ENCODE peak calls at places on chromosomes 4 and X, in seven cellular contexts. H is stimulated activated CD8-positive, alpha-beta memory T cell treated with anti-CD3 and anti-CD28 coated beads, Interleukin-12 subunit alpha, Interleukin-12 subunit beta, amount 100 ng/mL, for 4 hours; S is upper lobe of right lung; Q is left ventricle myocardium inferior; M is activated CD4-positive, alpha-beta T cell treated with anti-CD3 and anti-CD28 coated beads for 36 hours; W is T-cell; V is psoas muscle. I is an unnamed sample.

GRCh38 chr4:162683659-162684370 is 482.9 kb downstream of the NAF1 start:
- DNase-seq in H (no peak), S (no peak), Q (no peak), M (no peak), W (no peak), V (no peak), I (no peak)

GRCh38 chr4:16636911-16637630 is 261.4 kb downstream of the LDB2 start:
- DNase-seq in H (no peak), S (no peak), Q (no peak), M (no peak), W (no peak), V (no peak), I (no peak)

GRCh38 chr4:124105212-124105611 is 607.3 kb downstream of the ANKRD50 start:
- DNase-seq in H (no peak), S (no peak), Q (no peak), M (no peak), W (no peak), V (no peak), I (no peak)

GRCh38 chr4:152705918-152706317 is 26.1 kb upstream of the TMEM154 start:
- DNase-seq in H (no peak), S (no peak), Q (no peak), M (no peak), W (no peak), V (no peak), I (no peak)

GRCh38 chrX:51891821-51892551 is 1.4 kb upstream of the MAGED1 start:
- DNase-seq in H (no peak), S (no peak), Q (peak), M (peak), W (no peak), V (peak), I (no peak)

GRCh38 chrX:43557792-43558191 is 98.3 kb upstream of the MAOA start:
- DNase-seq in H (peak), S (no peak), Q (peak), M (peak), W (peak), V (no peak), I (no peak)

GRCh38 chrX:39361736-39362135 is 560.5 kb downstream of the MID1IP1 start:
- DNase-seq in H (no peak), S (no peak), Q (no peak), M (no peak), W (no peak), V (no peak), I (no peak)

GRCh38 chr4:153112071-153112460 is 92.2 kb upstream of the TRIM2 start:
- DNase-seq in H (no peak), S (no peak), Q (no peak), M (peak), W (peak), V (no peak), I (no peak)

GRCh38 chr4:147754037-147754445 is 22.2 kb downstream of the ARHGAP10 start:
- DNase-seq in H (no peak), S (no peak), Q (no peak), M (no peak), W (no peak), V (no peak), I (no peak)

GRCh38 chrX:68588653-68589371 is 58.7 kb upstream of the STARD8 start:
- DNase-seq in H (no peak), S (no peak), Q (no peak), M (no peak), W (no peak), V (no peak), I (no peak)

GRCh38 chr4:89800012-89800516 is 36.9 kb downstream of the SNCA start:
- DNase-seq in H (no peak), S (no peak), Q (no peak), M (no peak), W (no peak), V (no peak), I (no peak)

GRCh38 chrX:141936080-141936479 is 32.4 kb downstream of the MAGEC1 start:
- DNase-seq in H (no peak), S (no peak), Q (no peak), M (no peak), W (no peak), V (no peak), I (no peak)

GRCh38 chr4:99361268-99361922 is 8.8 kb upstream of the ADH1C start:
- DNase-seq in H (no peak), S (no peak), Q (no peak), M (no peak), W (no peak), V (no peak), I (no peak)

GRCh38 chrX:132497432-132497831 is 8.6 kb upstream of the MBNL3 start:
- DNase-seq in H (no peak), S (no peak), Q (no peak), M (no peak), W (no peak), V (no peak), I (no peak)

GRCh38 chrX:69503228-69503834 is 795 bp upstream of the NALF2 start:
- DNase-seq in H (no peak), S (no peak), Q (no peak), M (no peak), W (no peak), V (no peak), I (no peak)

GRCh38 chr4:20044936-20045335 is 206.8 kb upstream of the SLIT2 start:
- DNase-seq in H (no peak), S (no peak), Q (no peak), M (no peak), W (no peak), V (no peak), I (no peak)

GRCh38 chrX:153556767-153557166 is 39.3 kb downstream of the ATP2B3 start:
- DNase-seq in H (no peak), S (no peak), Q (no peak), M (no peak), W (no peak), V (no peak), I (no peak)

GRCh38 chr4:122542411-122543236 is 78.2 kb downstream of the IL21 start:
- DNase-seq in H (no peak), S (no peak), Q (no peak), M (no peak), W (no peak), V (no peak), I (no peak)

GRCh38 chr4:26028793-26029511 is 114.9 kb downstream of the SMIM20 start:
- DNase-seq in H (peak), S (peak), Q (peak), M (peak), W (peak), V (peak), I (peak)

GRCh38 chr4:142040043-142040442 is 403.7 kb downstream of the IL15 start:
- DNase-seq in H (no peak), S (no peak), Q (no peak), M (no peak), W (no peak), V (no peak), I (no peak)